ENCODE peak calls at places on chromosomes 11 and 22, in six cellular contexts. P is pancreas; H is GM23248; R is body of pancreas; G is naive thymus-derived CD4-positive, alpha-beta T cell; B is OCI-LY7. E is an unnamed sample.

GRCh38 chr11:132942611-132943324 is 589.5 kb downstream of the OPCML start:
- DNase-seq in P (no peak), H (no peak), R (no peak), G (no peak), B (no peak), E (no peak)

GRCh38 chr11:34505874-34506273 is 7.7 kb downstream of the ELF5 start:
- DNase-seq in P (no peak), H (no peak), R (no peak), G (no peak), B (no peak), E (no peak)

GRCh38 chr22:37549704-37550059 is 10.6 kb upstream of the CDC42EP1 start:
- DNase-seq in P (peak; percentile 87), H (peak; percentile 89), R (peak; percentile 92), G (no peak), B (no peak), E (peak; percentile 70)

GRCh38 chr11:30322162-30322561 is 742 bp upstream of the ARL14EP start:
- DNase-seq in P (no peak), H (no peak), R (no peak), G (no peak), B (no peak), E (no peak)

GRCh38 chr11:88266157-88266556 is 71.4 kb downstream of the CTSC start:
- DNase-seq in P (no peak), H (no peak), R (no peak), G (no peak), B (no peak), E (no peak)

GRCh38 chr11:111698852-111699559 is 67.2 kb downstream of the PPP2R1B start:
- DNase-seq in P (no peak), H (peak; percentile 69), R (no peak), G (no peak), B (no peak), E (no peak)

GRCh38 chr11:99325807-99326206 is 305.1 kb downstream of the CNTN5 start:
- DNase-seq in P (no peak), H (peak; percentile 91), R (no peak), G (no peak), B (no peak), E (no peak)

GRCh38 chr11:132992838-132993680 is 539.2 kb downstream of the OPCML start:
- DNase-seq in P (no peak), H (peak; percentile 37), R (no peak), G (no peak), B (no peak), E (no peak)

DNA sequence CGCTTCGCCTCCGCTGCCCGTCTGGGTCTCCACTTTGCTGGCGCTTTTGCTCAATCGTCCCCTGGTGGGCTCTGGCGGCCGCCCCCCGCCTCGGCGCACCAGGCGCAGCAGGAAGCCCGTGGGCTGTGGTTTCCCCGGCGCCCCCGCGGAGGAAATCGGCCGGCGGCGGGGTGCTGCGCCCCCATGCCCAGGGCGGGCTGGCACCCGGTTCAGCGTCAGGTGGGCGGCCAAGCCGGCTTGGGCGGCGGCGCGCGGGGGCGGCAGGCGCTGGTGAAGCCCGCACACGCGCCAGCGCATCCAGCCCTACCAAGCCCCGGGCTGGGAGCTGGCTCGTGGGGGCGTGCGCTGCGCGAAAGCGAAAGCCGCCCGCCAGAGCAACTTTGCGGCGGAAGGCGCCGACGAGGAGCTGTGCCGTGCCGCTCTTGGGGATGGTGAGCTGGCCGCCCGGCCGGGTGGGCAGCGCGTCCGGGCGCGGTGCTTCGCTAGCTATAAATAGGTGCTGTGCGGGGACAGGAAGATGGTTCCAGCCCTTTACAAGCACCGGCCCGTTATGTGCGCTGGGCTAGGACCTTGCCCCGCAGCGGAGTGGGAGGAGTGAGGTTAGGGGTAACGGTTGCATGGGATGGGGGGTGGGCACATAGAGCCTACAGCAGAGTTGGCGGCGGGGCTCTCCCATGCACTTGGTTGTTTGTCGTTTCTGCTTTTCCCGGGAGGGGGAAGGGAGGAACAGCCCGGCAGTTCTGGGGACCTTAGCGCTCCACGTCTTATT is 25.0 kb upstream of the SUSD2 start:
- DNase-seq in P (no peak), H (peak; percentile 91), R (peak; percentile 26), G (peak; percentile 65), B (peak; percentile 76), E (peak; percentile 82)
- H3K4me1 ChIP-seq in P (peaks cover 5% of the 10 kb centered on the region), H (peaks cover 21% of the 10 kb centered on the region), R (peaks cover 26% of the 10 kb centered on the region), G (peaks cover 61% of the 10 kb centered on the region), B (peaks cover 41% of the 10 kb centered on the region), E (peaks cover 24% of the 10 kb centered on the region)

GRCh38 chr22:40485813-40486610 is 115.6 kb downstream of the SGSM3 start:
- DNase-seq in P (no peak), H (peak; percentile 53), R (no peak), G (no peak), B (no peak), E (no peak)
- H3K4me3 ChIP-seq in P (no peak overlapping the region), H (peak overlapping the region; percentile 6), R (no peak overlapping the region), G (no peak overlapping the region), B (no peak overlapping the region), E (no peak overlapping the region)

DNA sequence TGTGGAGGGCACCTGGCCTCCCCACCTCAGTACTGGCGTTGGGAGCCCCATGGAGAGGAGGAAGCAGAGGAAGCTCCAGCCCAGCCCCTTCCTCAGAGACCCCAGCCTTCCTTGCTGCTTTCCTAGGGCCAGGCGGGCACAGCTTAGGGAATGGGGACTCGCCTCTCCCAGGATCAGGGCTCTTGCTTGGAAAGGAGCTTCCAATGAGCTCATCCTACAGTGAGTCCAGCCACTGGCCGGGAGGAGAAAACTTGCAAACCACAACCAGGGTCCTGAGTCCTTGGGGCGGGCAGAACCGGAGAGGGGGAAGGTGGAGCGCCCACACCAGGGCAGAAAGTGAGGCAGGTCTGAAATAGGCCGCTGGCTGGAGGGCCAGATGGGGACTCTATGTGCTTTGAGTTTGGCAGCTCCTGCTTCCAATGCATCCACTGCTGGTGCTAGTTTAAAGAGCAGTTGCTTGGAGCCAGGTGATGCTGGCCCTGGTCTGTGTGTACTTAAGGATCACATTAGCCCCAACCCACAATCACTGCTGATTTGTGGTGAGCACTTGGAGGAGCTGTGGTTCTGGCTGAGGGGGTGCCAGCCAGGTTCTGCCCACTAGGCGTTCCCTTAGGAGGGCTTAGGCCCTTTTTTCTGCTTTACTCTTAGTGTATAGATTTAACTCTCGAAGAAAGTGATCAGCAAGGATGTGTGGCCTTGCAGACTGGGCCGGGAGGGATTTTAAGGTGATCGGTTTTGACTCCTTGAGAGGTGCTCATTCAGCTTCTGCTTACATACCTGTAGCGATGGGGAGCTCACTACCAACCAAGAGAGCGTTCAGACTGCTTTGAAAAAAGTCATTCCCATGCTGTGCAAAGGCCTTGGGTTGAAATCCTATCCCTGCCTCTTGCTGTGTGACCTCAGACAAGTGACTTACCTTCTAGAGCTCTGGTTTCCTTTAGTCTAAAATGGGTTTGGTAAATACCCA is 81.9 kb downstream of the TP53I11 start:
- DNase-seq in P (no peak), H (no peak), R (no peak), G (no peak), B (no peak), E (no peak)
- H3K4me1 ChIP-seq in P (no peaks in the 10 kb centered on the region), H (peaks cover 6% of the 10 kb centered on the region), R (peaks cover 9% of the 10 kb centered on the region), G (no peaks in the 10 kb centered on the region), B (peaks cover 6% of the 10 kb centered on the region), E (no peaks in the 10 kb centered on the region)

GRCh38 chr11:106679633-106680032 is 338.6 kb downstream of the GUCY1A2 start:
- DNase-seq in P (no peak), H (no peak), R (no peak), G (no peak), B (no peak), E (no peak)
- H3K4me3 ChIP-seq in P (no peak overlapping the region), H (no peak overlapping the region), R (no peak overlapping the region), G (no peak overlapping the region), B (no peak overlapping the region), E (no peak overlapping the region)